ENCODE peak calls at places on chromosomes 5 and 9, in four cellular contexts. A is heart left ventricle, W is Calu3, Y is transverse colon. X is an unnamed sample.

GRCh38 chr5:17316973-17317459 is 99.6 kb downstream of the BASP1 start:
- DNase-seq in A (no peak), W (no peak), Y (no peak), X (no peak)

GRCh38 chr5:176675676-176676360 is 28.5 kb downstream of the TSPAN17 start:
- DNase-seq in A (peak), W (peak), Y (no peak), X (peak)

GRCh38 chr5:30103056-30104020 is 1090.1 kb upstream of the CDH6 start:
- DNase-seq in A (no peak), W (no peak), Y (no peak), X (no peak)

GRCh38 chr9:110217656-110218099 is 9.7 kb upstream of the C9orf152 start:
- DNase-seq in A (no peak), W (no peak), Y (no peak), X (no peak)

GRCh38 chr5:57680686-57681085 is 198.1 kb upstream of the ACTBL2 start:
- DNase-seq in A (no peak), W (no peak), Y (no peak), X (no peak)

GRCh38 chr5:89374144-89374784 is 491.3 kb upstream of the MEF2C start:
- DNase-seq in A (no peak), W (no peak), Y (peak), X (no peak)

GRCh38 chr5:159982421-159983173 is 26.3 kb upstream of the TTC1 start:
- DNase-seq in A (no peak), W (no peak), Y (no peak), X (no peak)

GRCh38 chr5:158435161-158435616 is 576.2 kb upstream of the CLINT1 start:
- DNase-seq in A (no peak), W (no peak), Y (no peak), X (no peak)

GRCh38 chr5:65620021-65620420 is 4.1 kb downstream of the TRIM23 start:
- DNase-seq in A (no peak), W (no peak), Y (no peak), X (no peak)

GRCh38 chr5:113219695-113220094 is 215.1 kb downstream of the TSSK1B start:
- DNase-seq in A (no peak), W (no peak), Y (no peak), X (no peak)

GRCh38 chr5:127031147-127031862 is 947 bp upstream of the MARCHF3 start:
- DNase-seq in A (peak), W (no peak), Y (no peak), X (no peak)

GRCh38 chr5:56356876-56357160 is 123.7 kb upstream of the ANKRD55 start:
- DNase-seq in A (no peak), W (no peak), Y (no peak), X (no peak)

GRCh38 chr5:123367739-123368138 is 55.5 kb downstream of the CEP120 start:
- DNase-seq in A (no peak), W (no peak), Y (no peak), X (no peak)

GRCh38 chr5:172361566-172362238 is 78.1 kb upstream of the UBTD2 start:
- DNase-seq in A (no peak), W (peak), Y (no peak), X (no peak)

GRCh38 chr9:97923529-97924108 is 1.3 kb upstream of the TRMO start:
- DNase-seq in A (peak), W (peak), Y (peak), X (peak)

GRCh38 chr5:14296533-14297331 is 153.6 kb downstream of the TRIO start:
- DNase-seq in A (no peak), W (no peak), Y (no peak), X (no peak)

GRCh38 chr5:14298126-14298847 is 155.1 kb downstream of the TRIO start:
- DNase-seq in A (no peak), W (no peak), Y (no peak), X (no peak)

GRCh38 chr5:14297697-14298096 is 154.6 kb downstream of the TRIO start:
- DNase-seq in A (no peak), W (no peak), Y (no peak), X (no peak)

GRCh38 chr5:14293279-14293678 is 150.1 kb downstream of the TRIO start:
- DNase-seq in A (no peak), W (no peak), Y (no peak), X (no peak)

DNA sequence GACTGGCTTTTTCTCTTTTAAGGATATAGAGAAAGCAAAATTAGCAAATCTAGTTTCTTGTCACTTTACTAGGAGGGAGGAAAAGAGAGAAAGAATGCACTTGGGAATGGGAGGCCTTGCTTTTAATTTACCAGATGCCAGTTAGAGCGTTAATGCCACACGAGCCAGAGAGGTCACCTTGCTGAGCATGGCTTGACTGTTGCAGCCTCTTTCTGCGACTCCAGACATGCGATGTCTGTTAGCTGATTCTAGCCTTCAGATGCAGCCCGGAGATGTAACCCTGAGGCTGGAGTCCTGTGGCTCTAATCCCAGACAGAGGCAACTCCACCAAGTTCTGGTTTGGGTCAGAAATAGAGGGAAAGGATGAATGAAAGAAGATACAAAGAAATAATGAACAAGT is 152.5 kb downstream of the TRIO start:
- DNase-seq in A (no peak), W (no peak), Y (no peak), X (no peak)
- TF ChIP-seq CTCF in A (no peak), W (no peak), Y (no peak), X (no peak)

DNA sequence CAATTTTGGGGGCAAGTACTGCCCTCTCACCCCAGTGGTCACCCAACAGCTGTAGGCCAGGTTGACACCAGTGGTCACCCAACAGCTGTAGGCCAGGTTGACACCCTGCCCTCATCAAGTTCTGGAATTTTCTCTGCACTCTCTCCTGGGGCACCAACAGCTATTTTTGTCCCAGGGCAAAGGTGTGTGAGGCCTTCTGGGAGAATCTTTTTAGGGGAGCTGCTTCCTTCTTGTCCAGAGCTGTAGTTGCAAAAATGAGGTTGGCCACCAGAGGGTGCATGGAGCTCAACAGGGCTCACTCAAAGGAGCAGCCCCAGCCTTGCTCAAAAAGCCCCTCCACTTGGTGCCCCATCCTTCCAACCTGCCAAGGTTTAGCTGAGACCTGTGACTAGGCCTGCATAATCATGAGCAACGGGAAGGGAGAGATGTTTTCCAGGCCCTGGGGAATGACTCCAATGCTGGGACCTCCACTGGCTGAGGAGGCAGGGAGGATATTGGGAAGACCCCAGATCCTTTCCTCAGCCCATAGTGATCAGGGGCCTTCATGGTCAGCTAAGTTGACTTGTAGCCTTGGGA is 10.6 kb upstream of the P4HA2 start:
- DNase-seq in A (peak), W (peak), Y (peak), X (peak)
- TF ChIP-seq CTCF in A (peak), W (peak), Y (peak), X (peak)

GRCh38 chr5:73363911-73364730 is 84.5 kb downstream of the FOXD1 start:
- DNase-seq in A (no peak), W (no peak), Y (no peak), X (no peak)
- TF ChIP-seq CTCF in A (no peak), W (no peak), Y (no peak), X (no peak)

GRCh38 chr5:73382412-73382795 is 66.2 kb downstream of the FOXD1 start:
- DNase-seq in A (no peak), W (no peak), Y (no peak), X (no peak)
- TF ChIP-seq CTCF in A (no peak), W (no peak), Y (no peak), X (no peak)

DNA sequence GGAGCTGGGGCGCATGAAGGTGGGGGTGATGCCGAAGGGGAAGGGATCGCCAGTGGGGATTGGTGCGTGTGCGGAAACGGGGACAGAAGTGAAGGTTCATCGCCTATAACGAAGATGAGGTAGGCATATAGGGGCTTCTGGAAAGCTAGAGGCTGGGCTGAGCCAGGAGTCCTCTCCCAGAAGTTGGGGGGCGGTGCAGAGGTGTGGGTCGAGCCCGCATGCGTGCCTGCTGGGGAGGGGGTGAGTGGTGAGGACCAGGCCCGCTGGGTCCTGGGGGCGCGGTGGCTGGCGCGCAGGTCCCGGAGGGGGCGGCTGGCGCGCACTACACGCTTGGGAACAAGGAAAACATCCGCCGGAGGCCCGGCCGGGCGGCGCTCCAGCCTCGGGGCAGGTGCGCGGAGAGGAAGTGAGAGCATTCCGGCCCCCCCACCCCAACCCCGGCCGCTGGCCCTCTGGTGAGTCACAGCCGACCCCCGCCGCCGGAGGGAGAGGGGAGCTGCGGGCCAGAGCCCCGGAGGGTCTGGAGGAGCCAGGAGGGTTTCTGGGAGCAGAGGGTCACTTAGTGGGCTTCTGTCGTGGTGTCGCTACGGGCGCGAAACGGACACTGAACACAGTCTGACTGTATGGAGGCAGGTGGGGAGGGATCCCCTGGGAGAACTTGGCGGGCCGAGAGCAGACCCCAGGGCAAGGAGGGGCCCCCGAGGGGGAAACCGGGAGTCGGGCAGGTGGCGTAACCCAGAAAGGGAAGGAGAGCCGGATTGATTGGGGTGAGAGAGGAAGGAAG is 2.9 kb upstream of the MSMP start:
- DNase-seq in A (peak), W (peak), Y (peak), X (peak)
- TF ChIP-seq CTCF in A (no peak), W (no peak), Y (peak), X (no peak)

GRCh38 chr9:16191691-16192402 is 639.0 kb downstream of the CCDC171 start:
- DNase-seq in A (peak), W (peak), Y (peak), X (peak)
- TF ChIP-seq CTCF in A (peak), W (peak), Y (peak), X (peak)

DNA sequence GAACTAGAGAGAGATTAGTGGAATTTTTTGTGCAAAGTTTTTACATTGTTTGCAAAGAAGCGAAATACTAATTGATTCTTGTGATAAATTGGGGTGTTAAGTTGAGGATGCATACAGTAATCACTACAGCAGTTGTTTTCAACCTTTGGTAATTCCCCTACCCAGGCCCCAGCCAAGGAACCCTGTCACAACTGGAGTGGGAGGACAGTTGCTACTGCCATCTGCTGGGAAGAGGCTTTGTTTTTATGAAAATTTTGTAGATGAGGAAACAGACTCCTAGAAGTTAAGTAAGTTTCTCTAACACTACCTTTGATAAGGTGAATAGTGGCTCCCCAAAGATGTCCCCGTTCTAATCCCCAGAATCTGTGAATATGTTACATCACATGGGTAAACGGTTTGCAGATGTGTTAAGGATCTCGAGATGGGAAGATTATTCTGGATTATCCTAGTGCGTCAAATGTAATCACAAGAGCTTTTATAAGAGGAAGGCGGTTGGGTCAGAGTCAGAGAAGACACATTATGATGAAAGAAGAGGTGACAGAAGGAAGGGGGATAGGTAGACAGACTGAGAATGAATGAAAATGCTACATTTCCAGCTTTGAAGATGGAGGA is 34.0 kb upstream of the PPP1R2B start:
- DNase-seq in A (peak), W (peak), Y (peak), X (peak)
- TF ChIP-seq CTCF in A (peak), W (peak), Y (peak), X (no peak)

GRCh38 chr9:103397868-103398600 is 402.9 kb downstream of the CYLC2 start:
- DNase-seq in A (no peak), W (peak), Y (peak), X (no peak)
- TF ChIP-seq CTCF in A (peak), W (peak), Y (peak), X (peak)

DNA sequence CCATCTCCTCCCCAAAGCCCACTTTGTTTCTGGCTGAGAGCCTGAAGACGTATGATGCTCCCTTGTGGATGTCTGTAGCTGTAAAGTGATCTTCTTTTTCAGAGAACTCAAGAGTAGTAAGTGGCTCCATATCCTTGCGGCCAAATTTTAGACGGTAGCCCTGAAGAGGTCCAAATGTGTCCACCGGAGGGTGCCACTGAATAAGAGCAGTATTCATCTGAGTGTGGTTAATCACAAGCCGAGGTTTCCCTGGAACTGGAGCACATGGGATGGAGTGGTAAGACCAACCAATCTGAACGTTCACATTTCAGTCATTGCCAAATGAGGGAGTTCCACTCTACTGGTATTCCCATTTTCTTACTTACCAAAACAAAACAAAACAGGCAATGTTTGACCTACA is 686.5 kb upstream of the DMAC1 start:
- DNase-seq in A (no peak), W (peak), Y (peak), X (peak)
- TF ChIP-seq CTCF in A (no peak), W (no peak), Y (peak), X (peak)